ENCODE peak calls at places on chromosome 12, in eight cellular contexts. F is Caco-2, Q is HCT116, D is B cell, V is HL-60, T is SK-N-SH, G is lower lobe of right lung, J is pancreas. K is an unnamed sample.
A peak's percentile ranks its signal among the peaks of the same experiment; 100 is the strongest.

GRCh38 chr12:51953011-51953568 is 1.6 kb downstream of the ACVR1B start:
- DNase-seq in G (no peak), D (no peak), Q (no peak), F (no peak), J (no peak), T (no peak), V (no peak), K (no peak)

GRCh38 chr12:14366211-14366762 is 805 bp downstream of the ATF7IP start:
- DNase-seq in J (no peak), V (no peak), D (no peak), G (no peak), T (no peak), Q (no peak), F (no peak), K (no peak)

GRCh38 chr12:125100551-125101434 is 35.6 kb downstream of the AACS start:
- DNase-seq in D (no peak), G (no peak), V (no peak), Q (no peak), T (no peak), J (peak; percentile 31), F (no peak), K (peak; percentile 68)

GRCh38 chr12:55861396-55861795 is 18.7 kb upstream of the MMP19 start:
- DNase-seq in V (no peak), D (no peak), J (no peak), Q (no peak), G (no peak), T (no peak), F (no peak), K (no peak)

GRCh38 chr12:93441111-93441616 is 583 bp downstream of the UBE2N start:
- DNase-seq in J (peak; percentile 82), Q (no peak), V (no peak), T (peak; percentile 68), F (no peak), G (peak; percentile 73), D (no peak), K (peak; percentile 52)

GRCh38 chr12:48292030-48292429 is 58.7 kb downstream of the ZNF641 start:
- DNase-seq in Q (no peak), F (no peak), J (no peak), G (no peak), D (no peak), V (no peak), T (no peak), K (no peak)

GRCh38 chr12:93214523-93215289 is 163.0 kb upstream of the NUDT4 start:
- DNase-seq in T (no peak), G (no peak), Q (no peak), J (no peak), F (peak; percentile 86), D (no peak), V (no peak), K (no peak)

GRCh38 chr12:92002673-92003382 is 142.8 kb downstream of the BTG1 start:
- DNase-seq in D (no peak), Q (no peak), V (no peak), T (peak; percentile 43), F (no peak), J (no peak), G (no peak), K (no peak)

GRCh38 chr12:31669020-31669419 is 9.5 kb downstream of the ETFBKMT start:
- DNase-seq in G (no peak), F (no peak), V (no peak), D (no peak), Q (no peak), J (no peak), T (no peak), K (no peak)

GRCh38 chr12:72679147-72679757 is 407.1 kb downstream of the TRHDE start:
- DNase-seq in V (no peak), D (no peak), G (no peak), Q (no peak), T (no peak), J (no peak), F (no peak), K (no peak)

GRCh38 chr12:30458453-30458852 is 237.2 kb downstream of the IPO8 start:
- DNase-seq in Q (no peak), J (no peak), V (no peak), D (no peak), G (no peak), T (no peak), F (no peak), K (no peak)

GRCh38 chr12:23895792-23896218 is 53.7 kb downstream of the SOX5 start:
- DNase-seq in V (no peak), T (no peak), D (no peak), F (no peak), J (no peak), G (no peak), Q (no peak), K (no peak)

GRCh38 chr12:71469235-71469873 is 29.8 kb downstream of the LGR5 start:
- DNase-seq in T (no peak), F (peak; percentile 41), D (no peak), Q (peak; percentile 44), V (no peak), G (no peak), J (no peak), K (peak; percentile 53)

GRCh38 chr12:3772380-3772779 is 19.5 kb upstream of the CRACR2A start:
- DNase-seq in G (no peak), Q (no peak), J (no peak), V (no peak), T (no peak), F (no peak), D (no peak), K (no peak)

GRCh38 chr12:89189448-89189847 is 162.9 kb downstream of the DUSP6 start:
- DNase-seq in G (no peak), Q (no peak), V (no peak), J (no peak), T (no peak), D (no peak), F (no peak), K (no peak)

GRCh38 chr12:131459666-131460365 is 251.1 kb upstream of the SFSWAP start:
- DNase-seq in F (no peak), T (no peak), V (no peak), G (no peak), J (no peak), Q (no peak), D (no peak), K (no peak)

GRCh38 chr12:108765289-108765764 is 34.0 kb upstream of the CORO1C start:
- DNase-seq in T (no peak), F (no peak), D (no peak), Q (no peak), V (no peak), J (no peak), G (no peak), K (no peak)

GRCh38 chr12:47938093-47938492 is 25.3 kb upstream of the TMEM106C start:
- DNase-seq in J (no peak), Q (no peak), D (no peak), G (no peak), V (no peak), T (no peak), F (no peak), K (no peak)

GRCh38 chr12:66920205-66920604 is 241.3 kb upstream of the GRIP1 start:
- DNase-seq in F (no peak), J (no peak), Q (no peak), V (no peak), T (no peak), G (no peak), D (no peak), K (no peak)

DNA sequence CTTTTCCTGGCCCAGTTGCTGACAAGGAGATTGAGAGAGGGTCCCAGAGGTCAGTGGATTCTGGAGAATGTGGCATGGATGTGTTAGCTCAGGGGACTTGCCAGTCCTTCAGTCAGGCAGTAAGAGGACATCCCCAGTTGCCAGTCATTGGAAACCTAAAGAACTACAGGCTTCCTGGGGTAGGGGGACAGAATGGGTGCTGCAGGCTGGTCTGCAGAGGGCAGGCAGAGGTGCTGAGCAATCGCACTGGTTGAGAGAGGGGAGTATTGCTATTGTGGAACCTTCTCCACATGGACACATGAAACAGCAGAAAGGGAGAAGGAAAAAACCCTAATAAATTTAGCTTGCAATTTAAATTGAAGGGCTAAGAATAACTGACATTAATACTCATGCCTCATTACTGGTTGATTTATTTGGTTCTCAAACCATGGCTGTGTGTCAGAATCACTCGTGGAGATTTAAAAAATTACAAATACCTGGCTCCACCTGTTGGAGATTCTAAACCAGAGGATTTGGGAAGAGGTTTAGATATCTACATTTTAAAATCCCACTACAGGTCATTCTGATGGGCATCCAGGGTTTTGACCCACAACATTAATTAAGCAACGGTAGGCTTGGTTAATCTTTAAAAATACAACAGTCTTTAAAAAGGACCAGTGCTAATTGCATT is 71.2 kb upstream of the SLC38A2 start:
- DNase-seq in Q (no peak), T (no peak), F (no peak), G (no peak), J (no peak), D (no peak), V (no peak), K (no peak)
- TF ChIP-seq CTCF in Q (peak; percentile 18), T (no peak), F (no peak), G (no peak), J (no peak), D (no peak), V (no peak), K (no peak)

DNA sequence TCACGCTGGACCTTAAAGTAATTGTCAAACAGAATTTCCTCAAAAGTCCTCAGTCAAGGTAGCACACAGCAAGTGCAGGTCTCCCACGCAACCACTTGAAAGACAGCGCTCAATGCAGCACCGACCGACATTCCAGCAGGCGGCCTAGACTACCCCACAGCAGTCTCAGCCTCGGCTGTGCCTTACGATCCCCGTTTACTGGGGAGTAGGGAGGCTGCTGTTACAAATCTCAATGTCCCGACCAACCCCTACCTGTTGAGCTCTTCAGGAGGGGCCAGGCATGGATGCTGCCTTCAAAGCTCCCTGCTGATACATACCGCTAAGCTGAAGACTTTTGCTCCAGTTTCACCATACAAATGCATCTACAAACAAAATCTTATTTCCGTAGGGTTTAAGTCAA is 21.8 kb downstream of the VPS37B start:
- DNase-seq in J (peak; percentile 26), V (no peak), Q (no peak), D (peak; percentile 38), T (no peak), F (no peak), G (no peak), K (no peak)
- TF ChIP-seq CTCF in J (no peak), V (no peak), Q (no peak), D (no peak), T (no peak), F (no peak), G (no peak), K (no peak)

GRCh38 chr12:27305673-27306504 is 26.7 kb upstream of the BMAL2 start:
- DNase-seq in F (no peak), Q (peak; percentile 27), J (no peak), V (no peak), G (no peak), D (no peak), T (peak; percentile 24), K (no peak)
- TF ChIP-seq CTCF in F (peak; percentile 77), Q (peak; percentile 54), J (no peak), V (no peak), G (peak; percentile 57), D (peak; percentile 84), T (peak; percentile 74), K (peak; percentile 35)

GRCh38 chr12:9957834-9958233 is 13.4 kb upstream of the CLEC12A start:
- DNase-seq in Q (no peak), T (no peak), V (no peak), D (no peak), F (no peak), G (no peak), J (no peak), K (no peak)

GRCh38 chr12:9961901-9962300 is 9.3 kb upstream of the CLEC12A start:
- DNase-seq in T (no peak), Q (no peak), V (no peak), D (no peak), F (no peak), J (no peak), G (no peak), K (no peak)

GRCh38 chr12:9960613-9961012 is 10.6 kb upstream of the CLEC12A start:
- DNase-seq in T (no peak), D (no peak), F (no peak), G (no peak), J (no peak), V (no peak), Q (no peak), K (no peak)

GRCh38 chr12:9961106-9961505 is 10.1 kb upstream of the CLEC12A start:
- DNase-seq in T (no peak), G (no peak), F (no peak), V (no peak), J (no peak), D (no peak), Q (no peak), K (no peak)
- TF ChIP-seq CTCF in T (no peak), G (no peak), F (no peak), V (no peak), J (no peak), D (no peak), Q (no peak), K (no peak)